ENCODE peak calls at places on chromosomes 5 and 9, in ten cellular contexts. One of them, this sample, is unnamed.

GRCh38 chr9:85014292-85014691 is 344.8 kb downstream of the NTRK2 start:
- DNase-seq in colonic mucosa: no peak
- DNase-seq in body of pancreas: no peak
- DNase-seq in H9: no peak
- DNase-seq in activated CD8-positive, alpha-beta T cell treated with anti-CD3 and anti-CD28 coated beads for 36 hours: no peak
- DNase-seq in AG09319: no peak
- DNase-seq in IMR-90: no peak
- DNase-seq in nephron progenitor cell: no peak
- DNase-seq in endothelial cell: no peak
- DNase-seq in Calu3: no peak
- DNase-seq in this sample: no peak

GRCh38 chr9:85248514-85249312 is 493.0 kb downstream of the AGTPBP1 start:
- DNase-seq in colonic mucosa: no peak
- DNase-seq in body of pancreas: no peak
- DNase-seq in H9: no peak
- DNase-seq in activated CD8-positive, alpha-beta T cell treated with anti-CD3 and anti-CD28 coated beads for 36 hours: no peak
- DNase-seq in AG09319: no peak
- DNase-seq in IMR-90: no peak
- DNase-seq in nephron progenitor cell: no peak
- DNase-seq in endothelial cell: no peak
- DNase-seq in Calu3: no peak
- DNase-seq in this sample: no peak

GRCh38 chr5:147140558-147140957 is 94.3 kb upstream of the STK32A start:
- DNase-seq in colonic mucosa: no peak
- DNase-seq in body of pancreas: no peak
- DNase-seq in H9: no peak
- DNase-seq in activated CD8-positive, alpha-beta T cell treated with anti-CD3 and anti-CD28 coated beads for 36 hours: no peak
- DNase-seq in AG09319: no peak
- DNase-seq in IMR-90: no peak
- DNase-seq in nephron progenitor cell: no peak
- DNase-seq in endothelial cell: no peak
- DNase-seq in Calu3: no peak
- DNase-seq in this sample: no peak

GRCh38 chr5:10576790-10577189 is 12.9 kb downstream of the ANKRD33B start:
- DNase-seq in colonic mucosa: no peak
- DNase-seq in body of pancreas: no peak
- DNase-seq in H9: no peak
- DNase-seq in activated CD8-positive, alpha-beta T cell treated with anti-CD3 and anti-CD28 coated beads for 36 hours: no peak
- DNase-seq in AG09319: no peak
- DNase-seq in IMR-90: no peak
- DNase-seq in nephron progenitor cell: no peak
- DNase-seq in endothelial cell: no peak
- DNase-seq in Calu3: no peak
- DNase-seq in this sample: no peak

GRCh38 chr5:138649775-138650174 is 74.6 kb upstream of the HSPA9 start:
- DNase-seq in colonic mucosa: no peak
- DNase-seq in body of pancreas: no peak
- DNase-seq in H9: peak; percentile 43
- DNase-seq in activated CD8-positive, alpha-beta T cell treated with anti-CD3 and anti-CD28 coated beads for 36 hours: no peak
- DNase-seq in AG09319: no peak
- DNase-seq in IMR-90: no peak
- DNase-seq in nephron progenitor cell: no peak
- DNase-seq in endothelial cell: no peak
- DNase-seq in Calu3: no peak
- DNase-seq in this sample: no peak

GRCh38 chr5:149240354-149240998 is 31.2 kb upstream of the AFAP1L1 start:
- DNase-seq in colonic mucosa: peak; percentile 35
- DNase-seq in body of pancreas: peak; percentile 19
- DNase-seq in H9: no peak
- DNase-seq in activated CD8-positive, alpha-beta T cell treated with anti-CD3 and anti-CD28 coated beads for 36 hours: peak; percentile 72
- DNase-seq in AG09319: no peak
- DNase-seq in IMR-90: no peak
- DNase-seq in nephron progenitor cell: no peak
- DNase-seq in endothelial cell: no peak
- DNase-seq in Calu3: no peak
- DNase-seq in this sample: no peak

GRCh38 chr5:43315262-43315661 is 2.0 kb upstream of the HMGCS1 start:
- DNase-seq in colonic mucosa: no peak
- DNase-seq in body of pancreas: no peak
- DNase-seq in H9: no peak
- DNase-seq in activated CD8-positive, alpha-beta T cell treated with anti-CD3 and anti-CD28 coated beads for 36 hours: peak; percentile 34
- DNase-seq in AG09319: no peak
- DNase-seq in IMR-90: peak; percentile 57
- DNase-seq in nephron progenitor cell: no peak
- DNase-seq in endothelial cell: no peak
- DNase-seq in Calu3: peak; percentile 59
- DNase-seq in this sample: no peak

GRCh38 chr5:170408189-170408588 is 19.0 kb upstream of the KCNMB1 start:
- DNase-seq in colonic mucosa: no peak
- DNase-seq in body of pancreas: no peak
- DNase-seq in H9: peak; percentile 49
- DNase-seq in activated CD8-positive, alpha-beta T cell treated with anti-CD3 and anti-CD28 coated beads for 36 hours: no peak
- DNase-seq in AG09319: no peak
- DNase-seq in IMR-90: no peak
- DNase-seq in nephron progenitor cell: no peak
- DNase-seq in endothelial cell: no peak
- DNase-seq in Calu3: no peak
- DNase-seq in this sample: no peak

GRCh38 chr9:97109194-97109811 is 70.4 kb upstream of the CTSV start:
- DNase-seq in colonic mucosa: peak; percentile 66
- DNase-seq in body of pancreas: peak; percentile 74
- DNase-seq in H9: peak; percentile 77
- DNase-seq in activated CD8-positive, alpha-beta T cell treated with anti-CD3 and anti-CD28 coated beads for 36 hours: peak; percentile 73
- DNase-seq in AG09319: no peak
- DNase-seq in IMR-90: peak; percentile 6
- DNase-seq in nephron progenitor cell: peak; percentile 18
- DNase-seq in endothelial cell: peak; percentile 50
- DNase-seq in Calu3: peak; percentile 64
- DNase-seq in this sample: no peak

GRCh38 chr9:72585737-72586136 is 64.3 kb downstream of the TMC1 start:
- DNase-seq in colonic mucosa: no peak
- DNase-seq in body of pancreas: peak; percentile 74
- DNase-seq in H9: no peak
- DNase-seq in activated CD8-positive, alpha-beta T cell treated with anti-CD3 and anti-CD28 coated beads for 36 hours: no peak
- DNase-seq in AG09319: peak; percentile 67
- DNase-seq in IMR-90: peak; percentile 83
- DNase-seq in nephron progenitor cell: no peak
- DNase-seq in endothelial cell: no peak
- DNase-seq in Calu3: no peak
- DNase-seq in this sample: no peak

GRCh38 chr5:66239034-66239433 is 94.9 kb downstream of the SREK1 start:
- DNase-seq in colonic mucosa: no peak
- DNase-seq in body of pancreas: no peak
- DNase-seq in H9: no peak
- DNase-seq in activated CD8-positive, alpha-beta T cell treated with anti-CD3 and anti-CD28 coated beads for 36 hours: no peak
- DNase-seq in AG09319: no peak
- DNase-seq in IMR-90: no peak
- DNase-seq in nephron progenitor cell: no peak
- DNase-seq in endothelial cell: no peak
- DNase-seq in Calu3: no peak
- DNase-seq in this sample: no peak

GRCh38 chr5:85049020-85049419 is 664.3 kb upstream of the EDIL3 start:
- DNase-seq in colonic mucosa: no peak
- DNase-seq in body of pancreas: no peak
- DNase-seq in H9: peak; percentile 50
- DNase-seq in activated CD8-positive, alpha-beta T cell treated with anti-CD3 and anti-CD28 coated beads for 36 hours: no peak
- DNase-seq in AG09319: no peak
- DNase-seq in IMR-90: peak; percentile 70
- DNase-seq in nephron progenitor cell: peak; percentile 3
- DNase-seq in endothelial cell: peak; percentile 12
- DNase-seq in Calu3: peak; percentile 6
- DNase-seq in this sample: no peak

GRCh38 chr9:133120343-133121199 is 469 bp downstream of the RALGDS start:
- DNase-seq in colonic mucosa: peak; percentile 32
- DNase-seq in body of pancreas: peak; percentile 50
- DNase-seq in H9: peak; percentile 43
- DNase-seq in activated CD8-positive, alpha-beta T cell treated with anti-CD3 and anti-CD28 coated beads for 36 hours: no peak
- DNase-seq in AG09319: no peak
- DNase-seq in IMR-90: no peak
- DNase-seq in nephron progenitor cell: no peak
- DNase-seq in endothelial cell: no peak
- DNase-seq in Calu3: no peak
- DNase-seq in this sample: no peak

GRCh38 chr5:147403659-147404640 is 105.9 kb downstream of the DPYSL3 start:
- DNase-seq in colonic mucosa: no peak
- DNase-seq in body of pancreas: peak; percentile 16
- DNase-seq in H9: no peak
- DNase-seq in activated CD8-positive, alpha-beta T cell treated with anti-CD3 and anti-CD28 coated beads for 36 hours: no peak
- DNase-seq in AG09319: peak; percentile 89
- DNase-seq in IMR-90: peak; percentile 99
- DNase-seq in nephron progenitor cell: no peak
- DNase-seq in endothelial cell: no peak
- DNase-seq in Calu3: peak; percentile 51
- DNase-seq in this sample: no peak

GRCh38 chr5:151820903-151821302 is 49.1 kb downstream of the G3BP1 start:
- DNase-seq in colonic mucosa: peak; percentile 26
- DNase-seq in body of pancreas: no peak
- DNase-seq in H9: no peak
- DNase-seq in activated CD8-positive, alpha-beta T cell treated with anti-CD3 and anti-CD28 coated beads for 36 hours: no peak
- DNase-seq in AG09319: no peak
- DNase-seq in IMR-90: no peak
- DNase-seq in nephron progenitor cell: no peak
- DNase-seq in endothelial cell: no peak
- DNase-seq in Calu3: peak; percentile 55
- DNase-seq in this sample: no peak

GRCh38 chr9:19807182-19807892 is 18.5 kb upstream of the SLC24A2 start:
- DNase-seq in colonic mucosa: no peak
- DNase-seq in body of pancreas: no peak
- DNase-seq in H9: no peak
- DNase-seq in activated CD8-positive, alpha-beta T cell treated with anti-CD3 and anti-CD28 coated beads for 36 hours: no peak
- DNase-seq in AG09319: no peak
- DNase-seq in IMR-90: no peak
- DNase-seq in nephron progenitor cell: no peak
- DNase-seq in endothelial cell: no peak
- DNase-seq in Calu3: no peak
- DNase-seq in this sample: no peak

DNA sequence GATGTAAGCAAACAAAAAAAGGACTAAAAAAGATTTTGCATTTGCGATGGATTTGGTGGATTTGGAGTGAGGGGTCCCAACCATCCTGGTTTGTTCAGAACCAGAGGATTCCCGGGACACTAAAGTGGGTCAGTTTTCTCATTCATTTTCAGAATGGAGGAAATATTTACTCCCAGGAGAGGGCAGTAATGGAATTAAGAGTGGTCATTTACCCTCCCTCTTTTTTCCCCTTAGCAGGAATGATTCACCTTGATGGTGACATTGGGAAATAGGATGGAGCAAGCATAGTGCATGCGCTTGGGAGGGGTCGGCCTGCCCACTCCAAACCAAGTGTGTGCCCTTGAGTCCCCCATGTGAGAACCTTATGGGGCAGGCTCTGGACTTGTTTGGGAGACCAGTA is 164.2 kb upstream of the PUM3 start:
- DNase-seq in colonic mucosa: no peak
- DNase-seq in body of pancreas: no peak
- DNase-seq in H9: no peak
- DNase-seq in activated CD8-positive, alpha-beta T cell treated with anti-CD3 and anti-CD28 coated beads for 36 hours: no peak
- DNase-seq in AG09319: no peak
- DNase-seq in IMR-90: no peak
- DNase-seq in nephron progenitor cell: no peak
- DNase-seq in endothelial cell: no peak
- DNase-seq in Calu3: no peak
- DNase-seq in this sample: no peak
- TF ChIP-seq CTCF in colonic mucosa: no peak
- TF ChIP-seq CTCF in body of pancreas: no peak
- TF ChIP-seq CTCF in H9: peak; percentile 46
- TF ChIP-seq CTCF in activated CD8-positive, alpha-beta T cell treated with anti-CD3 and anti-CD28 coated beads for 36 hours: no peak
- TF ChIP-seq CTCF in AG09319: no peak
- TF ChIP-seq CTCF in IMR-90: no peak
- TF ChIP-seq CTCF in nephron progenitor cell: no peak
- TF ChIP-seq CTCF in endothelial cell: no peak
- TF ChIP-seq CTCF in Calu3: no peak
- TF ChIP-seq CTCF in this sample: no peak

DNA sequence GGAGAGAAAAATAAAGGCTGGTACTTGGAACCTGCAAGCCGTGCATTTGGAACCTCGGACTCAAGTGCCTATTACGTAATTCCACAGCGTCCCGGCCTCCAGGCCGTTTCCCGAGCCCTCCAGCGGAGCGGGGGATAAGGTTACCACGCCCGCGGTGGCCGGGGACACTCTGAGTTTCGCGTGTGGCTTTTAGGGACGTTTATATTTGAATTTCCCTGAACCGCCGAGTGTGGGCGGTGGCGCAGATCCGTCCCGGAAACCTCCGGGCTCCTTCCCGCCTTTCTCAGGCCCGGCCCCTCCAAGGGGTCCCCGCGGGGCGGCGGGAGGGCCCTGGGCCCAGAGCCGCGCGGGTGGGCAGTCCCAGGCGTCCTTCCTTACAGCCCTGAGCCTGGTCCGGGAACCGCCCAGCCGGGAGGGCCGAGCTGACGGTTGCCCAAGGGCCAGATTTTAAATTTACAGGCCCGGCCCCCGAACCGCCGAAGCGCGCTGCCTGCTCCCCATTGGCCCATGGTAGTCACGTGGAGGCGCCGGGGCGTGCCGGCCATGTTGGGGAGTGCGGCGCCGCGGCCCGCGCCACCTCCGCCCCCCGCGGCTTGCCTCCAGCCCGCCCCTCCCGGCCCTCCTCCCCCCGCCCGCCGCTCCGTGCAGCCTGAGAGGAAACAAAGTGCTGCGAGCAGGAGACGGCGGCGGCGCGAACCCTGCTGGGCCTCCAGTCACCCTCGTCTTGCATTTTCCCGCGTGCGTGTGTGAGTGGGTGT is at the start of gene LMNB1:
- DNase-seq in colonic mucosa: peak; percentile 97
- DNase-seq in body of pancreas: peak; percentile 94
- DNase-seq in H9: peak; percentile 98
- DNase-seq in activated CD8-positive, alpha-beta T cell treated with anti-CD3 and anti-CD28 coated beads for 36 hours: peak; percentile 96
- DNase-seq in AG09319: peak; percentile 85
- DNase-seq in IMR-90: peak; percentile 94
- DNase-seq in nephron progenitor cell: peak; percentile 96
- DNase-seq in endothelial cell: peak; percentile 95
- DNase-seq in Calu3: peak; percentile 99
- DNase-seq in this sample: peak; percentile 96
- TF ChIP-seq CTCF in colonic mucosa: no peak
- TF ChIP-seq CTCF in body of pancreas: no peak
- TF ChIP-seq CTCF in H9: no peak
- TF ChIP-seq CTCF in activated CD8-positive, alpha-beta T cell treated with anti-CD3 and anti-CD28 coated beads for 36 hours: no peak
- TF ChIP-seq CTCF in AG09319: no peak
- TF ChIP-seq CTCF in IMR-90: no peak
- TF ChIP-seq CTCF in nephron progenitor cell: no peak
- TF ChIP-seq CTCF in endothelial cell: no peak
- TF ChIP-seq CTCF in Calu3: no peak
- TF ChIP-seq CTCF in this sample: peak; percentile 19

GRCh38 chr9:135478858-135479468 is 619 bp upstream of the PPP1R26 start:
- DNase-seq in colonic mucosa: peak; percentile 78
- DNase-seq in body of pancreas: peak; percentile 79
- DNase-seq in H9: peak; percentile 54
- DNase-seq in activated CD8-positive, alpha-beta T cell treated with anti-CD3 and anti-CD28 coated beads for 36 hours: no peak
- DNase-seq in AG09319: no peak
- DNase-seq in IMR-90: no peak
- DNase-seq in nephron progenitor cell: peak; percentile 39
- DNase-seq in endothelial cell: peak; percentile 37
- DNase-seq in Calu3: peak; percentile 34
- DNase-seq in this sample: peak; percentile 38
- TF ChIP-seq CTCF in colonic mucosa: no peak
- TF ChIP-seq CTCF in body of pancreas: no peak
- TF ChIP-seq CTCF in H9: no peak
- TF ChIP-seq CTCF in activated CD8-positive, alpha-beta T cell treated with anti-CD3 and anti-CD28 coated beads for 36 hours: no peak
- TF ChIP-seq CTCF in AG09319: peak; percentile 15
- TF ChIP-seq CTCF in IMR-90: peak; percentile 6
- TF ChIP-seq CTCF in nephron progenitor cell: no peak
- TF ChIP-seq CTCF in endothelial cell: no peak
- TF ChIP-seq CTCF in Calu3: no peak
- TF ChIP-seq CTCF in this sample: peak; percentile 30

GRCh38 chr5:112529525-112529924 is 110.4 kb upstream of the EPB41L4A start:
- DNase-seq in colonic mucosa: no peak
- DNase-seq in body of pancreas: no peak
- DNase-seq in H9: no peak
- DNase-seq in activated CD8-positive, alpha-beta T cell treated with anti-CD3 and anti-CD28 coated beads for 36 hours: no peak
- DNase-seq in AG09319: no peak
- DNase-seq in IMR-90: no peak
- DNase-seq in nephron progenitor cell: no peak
- DNase-seq in endothelial cell: no peak
- DNase-seq in Calu3: no peak
- DNase-seq in this sample: no peak
- TF ChIP-seq CTCF in colonic mucosa: no peak
- TF ChIP-seq CTCF in body of pancreas: no peak
- TF ChIP-seq CTCF in H9: peak; percentile 59
- TF ChIP-seq CTCF in activated CD8-positive, alpha-beta T cell treated with anti-CD3 and anti-CD28 coated beads for 36 hours: no peak
- TF ChIP-seq CTCF in AG09319: no peak
- TF ChIP-seq CTCF in IMR-90: peak; percentile 14
- TF ChIP-seq CTCF in nephron progenitor cell: peak; percentile 27
- TF ChIP-seq CTCF in endothelial cell: no peak
- TF ChIP-seq CTCF in Calu3: peak; percentile 59
- TF ChIP-seq CTCF in this sample: peak; percentile 40

This sample was measured in progenitor cell of endocrine pancreas.